ENCODE peak calls at places on chromosomes 13 and 19, in eight cellular contexts. P is hepatocyte; K is mucosa of descending colon; Z is DMS 273 treated with DMSO at 0.1 percent for 48 hours; I is stimulated activated CD4-positive, alpha-beta T cell treated with anti-CD3 and anti-CD28 coated beads, Interleukin-15, amount 100 ng/mL, for 1 hour; Y is neural progenitor cell; V is LoVo; J is fibroblast of pulmonary artery. M is an unnamed sample.

GRCh38 chr13:88376762-88377388 is 705.7 kb downstream of the SLITRK5 start:
- DNase-seq in P (no peak), K (no peak), Z (no peak), I (no peak), Y (no peak), V (no peak), J (no peak), M (no peak)

GRCh38 chr19:18612772-18613588 is at the start of gene TMEM59L:
- DNase-seq in P (no peak), K (no peak), Z (no peak), I (no peak), Y (peak), V (no peak), J (no peak), M (peak)

GRCh38 chr19:51566489-51567100 is 4.5 kb upstream of the ZNF175 start:
- DNase-seq in P (no peak), K (no peak), Z (no peak), I (no peak), Y (no peak), V (no peak), J (no peak), M (no peak)

GRCh38 chr19:33302974-33303790 is 848 bp upstream of the CEBPA start:
- DNase-seq in P (peak), K (peak), Z (no peak), I (no peak), Y (peak), V (peak), J (peak), M (peak)

GRCh38 chr13:81872581-81872980 is 1531.7 kb upstream of the SPRY2 start:
- DNase-seq in P (peak), K (no peak), Z (no peak), I (no peak), Y (peak), V (no peak), J (no peak), M (no peak)

GRCh38 chr19:28019901-28020300 is 1193.0 kb downstream of the UQCRFS1 start:
- DNase-seq in P (no peak), K (no peak), Z (no peak), I (no peak), Y (no peak), V (no peak), J (no peak), M (no peak)

GRCh38 chr19:1045247-1045603 is 5.3 kb downstream of the ABCA7 start:
- DNase-seq in P (no peak), K (peak), Z (no peak), I (no peak), Y (peak), V (no peak), J (no peak), M (peak)

GRCh38 chr13:36163809-36164308 is 32.7 kb upstream of the DCLK1 start:
- DNase-seq in P (peak), K (peak), Z (no peak), I (no peak), Y (no peak), V (no peak), J (peak), M (no peak)

GRCh38 chr13:59229401-59229800 is 934.3 kb downstream of the DIAPH3 start:
- DNase-seq in P (no peak), K (no peak), Z (no peak), I (no peak), Y (no peak), V (no peak), J (no peak), M (no peak)

GRCh38 chr19:28596561-28597071 is 616.3 kb downstream of the UQCRFS1 start:
- DNase-seq in P (no peak), K (no peak), Z (no peak), I (no peak), Y (no peak), V (no peak), J (no peak), M (no peak)

GRCh38 chr19:41192574-41193419 is at the start of gene CYP2S1:
- DNase-seq in P (peak), K (peak), Z (no peak), I (no peak), Y (peak), V (peak), J (no peak), M (peak)

GRCh38 chr13:26420282-26420960 is 137.1 kb upstream of the WASF3 start:
- DNase-seq in P (no peak), K (no peak), Z (no peak), I (no peak), Y (no peak), V (no peak), J (no peak), M (no peak)

GRCh38 chr13:21481359-21481758 is 22.3 kb upstream of the ZDHHC20 start:
- DNase-seq in P (no peak), K (no peak), Z (no peak), I (no peak), Y (no peak), V (no peak), J (no peak), M (no peak)

GRCh38 chr13:98217597-98217996 is 40.5 kb upstream of the RNF113B start:
- DNase-seq in P (no peak), K (no peak), Z (no peak), I (no peak), Y (no peak), V (no peak), J (no peak), M (no peak)

GRCh38 chr19:1170938-1171754 is 2.9 kb downstream of the SBNO2 start:
- DNase-seq in P (no peak), K (no peak), Z (no peak), I (no peak), Y (peak), V (no peak), J (no peak), M (peak)

GRCh38 chr13:23988546-23989122 is 91.3 kb upstream of the C1QTNF9B start:
- DNase-seq in P (no peak), K (no peak), Z (no peak), I (no peak), Y (no peak), V (no peak), J (no peak), M (no peak)

GRCh38 chr13:114059428-114059827 is 73.0 kb downstream of the RASA3 start:
- DNase-seq in P (no peak), K (no peak), Z (no peak), I (no peak), Y (no peak), V (no peak), J (no peak), M (no peak)

GRCh38 chr19:2476451-2477140 is 669 bp downstream of the GADD45B start:
- DNase-seq in P (peak), K (peak), Z (no peak), I (peak), Y (peak), V (no peak), J (peak), M (peak)